ENCODE peak calls at places on chromosome 15, in eight cellular contexts. One of them, this sample, is unnamed.
A peak's percentile ranks its signal among the peaks of the same experiment; 100 is the strongest.

GRCh38 chr15:31554261-31554660 is 227.6 kb downstream of the KLF13 start:
- DNase-seq in NCI-H748 treated with DMSO at 0.1 percent for 48 hours: no peak
- DNase-seq in lung: peak; percentile 47
- DNase-seq in Calu3: no peak
- DNase-seq in RWPE1: peak; percentile 6
- DNase-seq in activated CD4-positive, alpha-beta memory T cell treated with anti-CD3 and anti-CD28 coated beads, Interleukin-2, amount 10 ng/mL, durations not matched to agents 7 days and 5 days: no peak
- DNase-seq in breast epithelium: no peak
- DNase-seq in NCI-H1930: no peak
- DNase-seq in this sample: no peak

GRCh38 chr15:58952751-58953150 is 19.3 kb upstream of the SLTM start:
- DNase-seq in NCI-H748 treated with DMSO at 0.1 percent for 48 hours: no peak
- DNase-seq in lung: no peak
- DNase-seq in Calu3: no peak
- DNase-seq in RWPE1: no peak
- DNase-seq in activated CD4-positive, alpha-beta memory T cell treated with anti-CD3 and anti-CD28 coated beads, Interleukin-2, amount 10 ng/mL, durations not matched to agents 7 days and 5 days: no peak
- DNase-seq in breast epithelium: no peak
- DNase-seq in NCI-H1930: no peak
- DNase-seq in this sample: no peak

GRCh38 chr15:76065267-76065666 is 5.5 kb downstream of the TMEM266 start:
- DNase-seq in NCI-H748 treated with DMSO at 0.1 percent for 48 hours: no peak
- DNase-seq in lung: no peak
- DNase-seq in Calu3: no peak
- DNase-seq in RWPE1: no peak
- DNase-seq in activated CD4-positive, alpha-beta memory T cell treated with anti-CD3 and anti-CD28 coated beads, Interleukin-2, amount 10 ng/mL, durations not matched to agents 7 days and 5 days: peak; percentile 42
- DNase-seq in breast epithelium: no peak
- DNase-seq in NCI-H1930: no peak
- DNase-seq in this sample: no peak

GRCh38 chr15:65952425-65953053 is 83.2 kb downstream of the RAB11A start:
- DNase-seq in NCI-H748 treated with DMSO at 0.1 percent for 48 hours: no peak
- DNase-seq in lung: no peak
- DNase-seq in Calu3: peak; percentile 58
- DNase-seq in RWPE1: peak; percentile 55
- DNase-seq in activated CD4-positive, alpha-beta memory T cell treated with anti-CD3 and anti-CD28 coated beads, Interleukin-2, amount 10 ng/mL, durations not matched to agents 7 days and 5 days: no peak
- DNase-seq in breast epithelium: no peak
- DNase-seq in NCI-H1930: no peak
- DNase-seq in this sample: no peak

GRCh38 chr15:41407341-41407740 is 5.0 kb upstream of the NDUFAF1 start:
- DNase-seq in NCI-H748 treated with DMSO at 0.1 percent for 48 hours: no peak
- DNase-seq in lung: no peak
- DNase-seq in Calu3: no peak
- DNase-seq in RWPE1: no peak
- DNase-seq in activated CD4-positive, alpha-beta memory T cell treated with anti-CD3 and anti-CD28 coated beads, Interleukin-2, amount 10 ng/mL, durations not matched to agents 7 days and 5 days: no peak
- DNase-seq in breast epithelium: no peak
- DNase-seq in NCI-H1930: no peak
- DNase-seq in this sample: no peak

GRCh38 chr15:66679657-66680108 is 22.4 kb upstream of the SMAD6 start:
- DNase-seq in NCI-H748 treated with DMSO at 0.1 percent for 48 hours: no peak
- DNase-seq in lung: no peak
- DNase-seq in Calu3: no peak
- DNase-seq in RWPE1: no peak
- DNase-seq in activated CD4-positive, alpha-beta memory T cell treated with anti-CD3 and anti-CD28 coated beads, Interleukin-2, amount 10 ng/mL, durations not matched to agents 7 days and 5 days: no peak
- DNase-seq in breast epithelium: no peak
- DNase-seq in NCI-H1930: no peak
- DNase-seq in this sample: no peak

GRCh38 chr15:88987951-88988671 is 74.9 kb upstream of the MFGE8 start:
- DNase-seq in NCI-H748 treated with DMSO at 0.1 percent for 48 hours: no peak
- DNase-seq in lung: no peak
- DNase-seq in Calu3: no peak
- DNase-seq in RWPE1: no peak
- DNase-seq in activated CD4-positive, alpha-beta memory T cell treated with anti-CD3 and anti-CD28 coated beads, Interleukin-2, amount 10 ng/mL, durations not matched to agents 7 days and 5 days: no peak
- DNase-seq in breast epithelium: no peak
- DNase-seq in NCI-H1930: no peak
- DNase-seq in this sample: no peak

GRCh38 chr15:95922431-95922830 is 408.1 kb upstream of the NR2F2 start:
- DNase-seq in NCI-H748 treated with DMSO at 0.1 percent for 48 hours: no peak
- DNase-seq in lung: no peak
- DNase-seq in Calu3: peak; percentile 34
- DNase-seq in RWPE1: peak; percentile 3
- DNase-seq in activated CD4-positive, alpha-beta memory T cell treated with anti-CD3 and anti-CD28 coated beads, Interleukin-2, amount 10 ng/mL, durations not matched to agents 7 days and 5 days: no peak
- DNase-seq in breast epithelium: no peak
- DNase-seq in NCI-H1930: no peak
- DNase-seq in this sample: no peak

GRCh38 chr15:76903251-76903681 is 1.9 kb downstream of the SCAPER start:
- DNase-seq in NCI-H748 treated with DMSO at 0.1 percent for 48 hours: peak; percentile 0
- DNase-seq in lung: no peak
- DNase-seq in Calu3: no peak
- DNase-seq in RWPE1: no peak
- DNase-seq in activated CD4-positive, alpha-beta memory T cell treated with anti-CD3 and anti-CD28 coated beads, Interleukin-2, amount 10 ng/mL, durations not matched to agents 7 days and 5 days: no peak
- DNase-seq in breast epithelium: no peak
- DNase-seq in NCI-H1930: no peak
- DNase-seq in this sample: no peak

GRCh38 chr15:98817745-98818144 is 169.4 kb downstream of the IGF1R start:
- DNase-seq in NCI-H748 treated with DMSO at 0.1 percent for 48 hours: no peak
- DNase-seq in lung: no peak
- DNase-seq in Calu3: no peak
- DNase-seq in RWPE1: no peak
- DNase-seq in activated CD4-positive, alpha-beta memory T cell treated with anti-CD3 and anti-CD28 coated beads, Interleukin-2, amount 10 ng/mL, durations not matched to agents 7 days and 5 days: no peak
- DNase-seq in breast epithelium: no peak
- DNase-seq in NCI-H1930: no peak
- DNase-seq in this sample: no peak

GRCh38 chr15:60889506-60889905 is 339.6 kb downstream of the RORA start:
- DNase-seq in NCI-H748 treated with DMSO at 0.1 percent for 48 hours: no peak
- DNase-seq in lung: no peak
- DNase-seq in Calu3: no peak
- DNase-seq in RWPE1: no peak
- DNase-seq in activated CD4-positive, alpha-beta memory T cell treated with anti-CD3 and anti-CD28 coated beads, Interleukin-2, amount 10 ng/mL, durations not matched to agents 7 days and 5 days: no peak
- DNase-seq in breast epithelium: no peak
- DNase-seq in NCI-H1930: no peak
- DNase-seq in this sample: no peak

GRCh38 chr15:42084465-42085235 is 9.7 kb downstream of the PLA2G4D start:
- DNase-seq in NCI-H748 treated with DMSO at 0.1 percent for 48 hours: peak; percentile 1
- DNase-seq in lung: peak; percentile 78
- DNase-seq in Calu3: peak; percentile 68
- DNase-seq in RWPE1: peak; percentile 93
- DNase-seq in activated CD4-positive, alpha-beta memory T cell treated with anti-CD3 and anti-CD28 coated beads, Interleukin-2, amount 10 ng/mL, durations not matched to agents 7 days and 5 days: peak; percentile 55
- DNase-seq in breast epithelium: peak; percentile 35
- DNase-seq in NCI-H1930: peak; percentile 8
- DNase-seq in this sample: no peak

GRCh38 chr15:85542895-85543331 is 162.5 kb downstream of the AKAP13 start:
- DNase-seq in NCI-H748 treated with DMSO at 0.1 percent for 48 hours: peak; percentile 91
- DNase-seq in lung: no peak
- DNase-seq in Calu3: peak; percentile 25
- DNase-seq in RWPE1: no peak
- DNase-seq in activated CD4-positive, alpha-beta memory T cell treated with anti-CD3 and anti-CD28 coated beads, Interleukin-2, amount 10 ng/mL, durations not matched to agents 7 days and 5 days: no peak
- DNase-seq in breast epithelium: no peak
- DNase-seq in NCI-H1930: peak; percentile 34
- DNase-seq in this sample: peak; percentile 32

GRCh38 chr15:57784081-57784488 is 77.6 kb downstream of the POLR2M start:
- DNase-seq in NCI-H748 treated with DMSO at 0.1 percent for 48 hours: no peak
- DNase-seq in lung: no peak
- DNase-seq in Calu3: no peak
- DNase-seq in RWPE1: peak; percentile 22
- DNase-seq in activated CD4-positive, alpha-beta memory T cell treated with anti-CD3 and anti-CD28 coated beads, Interleukin-2, amount 10 ng/mL, durations not matched to agents 7 days and 5 days: no peak
- DNase-seq in breast epithelium: peak; percentile 46
- DNase-seq in NCI-H1930: no peak
- DNase-seq in this sample: no peak

GRCh38 chr15:92082217-92082843 is 228.8 kb downstream of the SLCO3A1 start:
- DNase-seq in NCI-H748 treated with DMSO at 0.1 percent for 48 hours: peak; percentile 62
- DNase-seq in lung: peak; percentile 64
- DNase-seq in Calu3: peak; percentile 82
- DNase-seq in RWPE1: peak; percentile 63
- DNase-seq in activated CD4-positive, alpha-beta memory T cell treated with anti-CD3 and anti-CD28 coated beads, Interleukin-2, amount 10 ng/mL, durations not matched to agents 7 days and 5 days: peak; percentile 60
- DNase-seq in breast epithelium: no peak
- DNase-seq in NCI-H1930: no peak
- DNase-seq in this sample: peak; percentile 39

GRCh38 chr15:57610130-57610529 is 18.4 kb downstream of the MYZAP start:
- DNase-seq in NCI-H748 treated with DMSO at 0.1 percent for 48 hours: no peak
- DNase-seq in lung: no peak
- DNase-seq in Calu3: peak; percentile 67
- DNase-seq in RWPE1: peak; percentile 62
- DNase-seq in activated CD4-positive, alpha-beta memory T cell treated with anti-CD3 and anti-CD28 coated beads, Interleukin-2, amount 10 ng/mL, durations not matched to agents 7 days and 5 days: no peak
- DNase-seq in breast epithelium: peak; percentile 38
- DNase-seq in NCI-H1930: no peak
- DNase-seq in this sample: no peak

GRCh38 chr15:91263632-91264477 is 163.8 kb downstream of the SV2B start:
- DNase-seq in NCI-H748 treated with DMSO at 0.1 percent for 48 hours: no peak
- DNase-seq in lung: no peak
- DNase-seq in Calu3: no peak
- DNase-seq in RWPE1: peak; percentile 59
- DNase-seq in activated CD4-positive, alpha-beta memory T cell treated with anti-CD3 and anti-CD28 coated beads, Interleukin-2, amount 10 ng/mL, durations not matched to agents 7 days and 5 days: no peak
- DNase-seq in breast epithelium: peak; percentile 26
- DNase-seq in NCI-H1930: no peak
- DNase-seq in this sample: no peak

GRCh38 chr15:57375827-57376694 is at the start of gene CGNL1:
- DNase-seq in NCI-H748 treated with DMSO at 0.1 percent for 48 hours: no peak
- DNase-seq in lung: no peak
- DNase-seq in Calu3: peak; percentile 61
- DNase-seq in RWPE1: peak; percentile 49
- DNase-seq in activated CD4-positive, alpha-beta memory T cell treated with anti-CD3 and anti-CD28 coated beads, Interleukin-2, amount 10 ng/mL, durations not matched to agents 7 days and 5 days: no peak
- DNase-seq in breast epithelium: no peak
- DNase-seq in NCI-H1930: no peak
- DNase-seq in this sample: no peak

GRCh38 chr15:53693729-53694533 is 65.5 kb downstream of the WDR72 start:
- DNase-seq in NCI-H748 treated with DMSO at 0.1 percent for 48 hours: no peak
- DNase-seq in lung: peak; percentile 61
- DNase-seq in Calu3: no peak
- DNase-seq in RWPE1: no peak
- DNase-seq in activated CD4-positive, alpha-beta memory T cell treated with anti-CD3 and anti-CD28 coated beads, Interleukin-2, amount 10 ng/mL, durations not matched to agents 7 days and 5 days: no peak
- DNase-seq in breast epithelium: peak; percentile 41
- DNase-seq in NCI-H1930: no peak
- DNase-seq in this sample: no peak

GRCh38 chr15:96766387-96766786 is 435.9 kb downstream of the NR2F2 start:
- DNase-seq in NCI-H748 treated with DMSO at 0.1 percent for 48 hours: no peak
- DNase-seq in lung: no peak
- DNase-seq in Calu3: no peak
- DNase-seq in RWPE1: no peak
- DNase-seq in activated CD4-positive, alpha-beta memory T cell treated with anti-CD3 and anti-CD28 coated beads, Interleukin-2, amount 10 ng/mL, durations not matched to agents 7 days and 5 days: no peak
- DNase-seq in breast epithelium: no peak
- DNase-seq in NCI-H1930: no peak
- DNase-seq in this sample: no peak

GRCh38 chr15:75117993-75118392 is 83.7 kb upstream of the C15orf39 start:
- DNase-seq in NCI-H748 treated with DMSO at 0.1 percent for 48 hours: no peak
- DNase-seq in lung: no peak
- DNase-seq in Calu3: no peak
- DNase-seq in RWPE1: no peak
- DNase-seq in activated CD4-positive, alpha-beta memory T cell treated with anti-CD3 and anti-CD28 coated beads, Interleukin-2, amount 10 ng/mL, durations not matched to agents 7 days and 5 days: no peak
- DNase-seq in breast epithelium: no peak
- DNase-seq in NCI-H1930: no peak
- DNase-seq in this sample: no peak

GRCh38 chr15:61099030-61099800 is 129.9 kb downstream of the RORA start:
- DNase-seq in NCI-H748 treated with DMSO at 0.1 percent for 48 hours: no peak
- DNase-seq in lung: no peak
- DNase-seq in Calu3: no peak
- DNase-seq in RWPE1: no peak
- DNase-seq in activated CD4-positive, alpha-beta memory T cell treated with anti-CD3 and anti-CD28 coated beads, Interleukin-2, amount 10 ng/mL, durations not matched to agents 7 days and 5 days: no peak
- DNase-seq in breast epithelium: no peak
- DNase-seq in NCI-H1930: no peak
- DNase-seq in this sample: no peak

GRCh38 chr15:93321881-93322282 is 232.9 kb upstream of the RGMA start:
- DNase-seq in NCI-H748 treated with DMSO at 0.1 percent for 48 hours: no peak
- DNase-seq in lung: peak; percentile 63
- DNase-seq in Calu3: peak; percentile 80
- DNase-seq in RWPE1: peak; percentile 60
- DNase-seq in activated CD4-positive, alpha-beta memory T cell treated with anti-CD3 and anti-CD28 coated beads, Interleukin-2, amount 10 ng/mL, durations not matched to agents 7 days and 5 days: no peak
- DNase-seq in breast epithelium: peak; percentile 68
- DNase-seq in NCI-H1930: no peak
- DNase-seq in this sample: no peak

GRCh38 chr15:27458370-27459084 is 487.5 kb downstream of the GABRG3 start:
- DNase-seq in NCI-H748 treated with DMSO at 0.1 percent for 48 hours: no peak
- DNase-seq in lung: no peak
- DNase-seq in Calu3: no peak
- DNase-seq in RWPE1: no peak
- DNase-seq in activated CD4-positive, alpha-beta memory T cell treated with anti-CD3 and anti-CD28 coated beads, Interleukin-2, amount 10 ng/mL, durations not matched to agents 7 days and 5 days: no peak
- DNase-seq in breast epithelium: no peak
- DNase-seq in NCI-H1930: no peak
- DNase-seq in this sample: no peak

GRCh38 chr15:67762610-67763368 is 62.5 kb upstream of the SKOR1 start:
- DNase-seq in NCI-H748 treated with DMSO at 0.1 percent for 48 hours: no peak
- DNase-seq in lung: no peak
- DNase-seq in Calu3: no peak
- DNase-seq in RWPE1: no peak
- DNase-seq in activated CD4-positive, alpha-beta memory T cell treated with anti-CD3 and anti-CD28 coated beads, Interleukin-2, amount 10 ng/mL, durations not matched to agents 7 days and 5 days: peak; percentile 27
- DNase-seq in breast epithelium: no peak
- DNase-seq in NCI-H1930: no peak
- DNase-seq in this sample: no peak